ENCODE peak calls at places on chromosomes 11 and 22, in nine cellular contexts. One of them, this sample, is unnamed.

GRCh38 chr11:123219066-123219697 is 24.1 kb upstream of the CLMP start:
- DNase-seq in EH: peak; percentile 52
- DNase-seq in cardiac fibroblast: peak; percentile 28
- DNase-seq in colonic mucosa: no peak
- DNase-seq in coronary artery: no peak
- DNase-seq in left colon: no peak
- DNase-seq in fibroblast of the aortic adventitia: peak; percentile 47
- DNase-seq in mesendoderm: no peak
- DNase-seq in T-helper 9 cell: no peak
- DNase-seq in this sample: no peak

GRCh38 chr22:40094449-40094848 is 83.3 kb upstream of the TNRC6B start:
- DNase-seq in EH: no peak
- DNase-seq in cardiac fibroblast: peak; percentile 3
- DNase-seq in colonic mucosa: no peak
- DNase-seq in coronary artery: no peak
- DNase-seq in left colon: no peak
- DNase-seq in fibroblast of the aortic adventitia: peak; percentile 14
- DNase-seq in mesendoderm: no peak
- DNase-seq in T-helper 9 cell: no peak
- DNase-seq in this sample: no peak

GRCh38 chr11:43269229-43269928 is 42.4 kb upstream of the API5 start:
- DNase-seq in EH: no peak
- DNase-seq in cardiac fibroblast: no peak
- DNase-seq in colonic mucosa: no peak
- DNase-seq in coronary artery: no peak
- DNase-seq in left colon: no peak
- DNase-seq in fibroblast of the aortic adventitia: no peak
- DNase-seq in mesendoderm: peak; percentile 18
- DNase-seq in T-helper 9 cell: no peak
- DNase-seq in this sample: peak; percentile 29

GRCh38 chr22:29454186-29454745 is 15.9 kb downstream of the RFPL1 start:
- DNase-seq in EH: no peak
- DNase-seq in cardiac fibroblast: no peak
- DNase-seq in colonic mucosa: no peak
- DNase-seq in coronary artery: no peak
- DNase-seq in left colon: no peak
- DNase-seq in fibroblast of the aortic adventitia: no peak
- DNase-seq in mesendoderm: no peak
- DNase-seq in T-helper 9 cell: no peak
- DNase-seq in this sample: no peak

GRCh38 chr11:111937859-111938258 is 716 bp downstream of the DIXDC1 start:
- DNase-seq in EH: no peak
- DNase-seq in cardiac fibroblast: no peak
- DNase-seq in colonic mucosa: no peak
- DNase-seq in coronary artery: no peak
- DNase-seq in left colon: no peak
- DNase-seq in fibroblast of the aortic adventitia: no peak
- DNase-seq in mesendoderm: peak; percentile 41
- DNase-seq in T-helper 9 cell: no peak
- DNase-seq in this sample: peak; percentile 44

GRCh38 chr11:4881188-4881587 is 512 bp upstream of the OR51T1 start:
- DNase-seq in EH: no peak
- DNase-seq in cardiac fibroblast: no peak
- DNase-seq in colonic mucosa: no peak
- DNase-seq in coronary artery: no peak
- DNase-seq in left colon: no peak
- DNase-seq in fibroblast of the aortic adventitia: no peak
- DNase-seq in mesendoderm: no peak
- DNase-seq in T-helper 9 cell: no peak
- DNase-seq in this sample: no peak

GRCh38 chr11:86978756-86979608 is 23.8 kb upstream of the FZD4 start:
- DNase-seq in EH: peak; percentile 54
- DNase-seq in cardiac fibroblast: peak; percentile 71
- DNase-seq in colonic mucosa: no peak
- DNase-seq in coronary artery: no peak
- DNase-seq in left colon: no peak
- DNase-seq in fibroblast of the aortic adventitia: peak; percentile 74
- DNase-seq in mesendoderm: no peak
- DNase-seq in T-helper 9 cell: no peak
- DNase-seq in this sample: peak; percentile 53

GRCh38 chr22:47328550-47329243 is 566.2 kb downstream of the TBC1D22A start:
- DNase-seq in EH: peak; percentile 94
- DNase-seq in cardiac fibroblast: peak; percentile 94
- DNase-seq in colonic mucosa: no peak
- DNase-seq in coronary artery: no peak
- DNase-seq in left colon: no peak
- DNase-seq in fibroblast of the aortic adventitia: peak; percentile 96
- DNase-seq in mesendoderm: no peak
- DNase-seq in T-helper 9 cell: no peak
- DNase-seq in this sample: peak; percentile 93

GRCh38 chr11:73034777-73035176 is 107.3 kb downstream of the FCHSD2 start:
- DNase-seq in EH: no peak
- DNase-seq in cardiac fibroblast: no peak
- DNase-seq in colonic mucosa: no peak
- DNase-seq in coronary artery: no peak
- DNase-seq in left colon: no peak
- DNase-seq in fibroblast of the aortic adventitia: no peak
- DNase-seq in mesendoderm: no peak
- DNase-seq in T-helper 9 cell: no peak
- DNase-seq in this sample: no peak

GRCh38 chr11:82858556-82859091 is 41.6 kb downstream of the PRCP start:
- DNase-seq in EH: peak; percentile 89
- DNase-seq in cardiac fibroblast: peak; percentile 69
- DNase-seq in colonic mucosa: no peak
- DNase-seq in coronary artery: no peak
- DNase-seq in left colon: no peak
- DNase-seq in fibroblast of the aortic adventitia: peak; percentile 82
- DNase-seq in mesendoderm: no peak
- DNase-seq in T-helper 9 cell: no peak
- DNase-seq in this sample: peak; percentile 67

GRCh38 chr11:65057526-65057925 is 827 bp downstream of the NAALADL1 start:
- DNase-seq in EH: no peak
- DNase-seq in cardiac fibroblast: no peak
- DNase-seq in colonic mucosa: no peak
- DNase-seq in coronary artery: no peak
- DNase-seq in left colon: no peak
- DNase-seq in fibroblast of the aortic adventitia: no peak
- DNase-seq in mesendoderm: no peak
- DNase-seq in T-helper 9 cell: no peak
- DNase-seq in this sample: no peak

GRCh38 chr22:29202231-29203192 is 3.2 kb upstream of the EMID1 start:
- DNase-seq in EH: peak; percentile 30
- DNase-seq in cardiac fibroblast: peak; percentile 69
- DNase-seq in colonic mucosa: peak; percentile 58
- DNase-seq in coronary artery: no peak
- DNase-seq in left colon: peak; percentile 61
- DNase-seq in fibroblast of the aortic adventitia: no peak
- DNase-seq in mesendoderm: peak; percentile 64
- DNase-seq in T-helper 9 cell: peak; percentile 6
- DNase-seq in this sample: peak; percentile 68

GRCh38 chr22:19886605-19887250 is 32.1 kb upstream of the GNB1L start:
- DNase-seq in EH: peak; percentile 90
- DNase-seq in cardiac fibroblast: peak; percentile 61
- DNase-seq in colonic mucosa: no peak
- DNase-seq in coronary artery: no peak
- DNase-seq in left colon: no peak
- DNase-seq in fibroblast of the aortic adventitia: peak; percentile 38
- DNase-seq in mesendoderm: no peak
- DNase-seq in T-helper 9 cell: no peak
- DNase-seq in this sample: no peak

GRCh38 chr11:86484164-86484794 is 109.6 kb downstream of the CCDC81 start:
- DNase-seq in EH: peak; percentile 98
- DNase-seq in cardiac fibroblast: peak; percentile 91
- DNase-seq in colonic mucosa: no peak
- DNase-seq in coronary artery: peak; percentile 84
- DNase-seq in left colon: no peak
- DNase-seq in fibroblast of the aortic adventitia: peak; percentile 100
- DNase-seq in mesendoderm: no peak
- DNase-seq in T-helper 9 cell: no peak
- DNase-seq in this sample: peak; percentile 94

GRCh38 chr22:47940211-47940610 is 1177.8 kb downstream of the TBC1D22A start:
- DNase-seq in EH: no peak
- DNase-seq in cardiac fibroblast: no peak
- DNase-seq in colonic mucosa: no peak
- DNase-seq in coronary artery: no peak
- DNase-seq in left colon: no peak
- DNase-seq in fibroblast of the aortic adventitia: no peak
- DNase-seq in mesendoderm: no peak
- DNase-seq in T-helper 9 cell: no peak
- DNase-seq in this sample: no peak

GRCh38 chr22:36028646-36029405 is at the start of gene RBFOX2:
- DNase-seq in EH: peak; percentile 98
- DNase-seq in cardiac fibroblast: peak; percentile 98
- DNase-seq in colonic mucosa: peak; percentile 98
- DNase-seq in coronary artery: peak; percentile 99
- DNase-seq in left colon: peak; percentile 97
- DNase-seq in fibroblast of the aortic adventitia: peak; percentile 93
- DNase-seq in mesendoderm: peak; percentile 98
- DNase-seq in T-helper 9 cell: peak; percentile 53
- DNase-seq in this sample: peak; percentile 98

GRCh38 chr11:107592813-107593212 is 1.9 kb downstream of the ELMOD1 start:
- DNase-seq in EH: no peak
- DNase-seq in cardiac fibroblast: no peak
- DNase-seq in colonic mucosa: no peak
- DNase-seq in coronary artery: no peak
- DNase-seq in left colon: no peak
- DNase-seq in fibroblast of the aortic adventitia: no peak
- DNase-seq in mesendoderm: no peak
- DNase-seq in T-helper 9 cell: no peak
- DNase-seq in this sample: no peak

GRCh38 chr11:61158691-61159381 is 2.4 kb downstream of the VPS37C start:
- DNase-seq in EH: peak; percentile 84
- DNase-seq in cardiac fibroblast: peak; percentile 60
- DNase-seq in colonic mucosa: peak; percentile 57
- DNase-seq in coronary artery: no peak
- DNase-seq in left colon: no peak
- DNase-seq in fibroblast of the aortic adventitia: peak; percentile 82
- DNase-seq in mesendoderm: peak; percentile 58
- DNase-seq in T-helper 9 cell: no peak
- DNase-seq in this sample: peak; percentile 74

GRCh38 chr11:72962717-72963116 is 148.5 kb downstream of the ATG16L2 start:
- DNase-seq in EH: no peak
- DNase-seq in cardiac fibroblast: no peak
- DNase-seq in colonic mucosa: no peak
- DNase-seq in coronary artery: no peak
- DNase-seq in left colon: no peak
- DNase-seq in fibroblast of the aortic adventitia: no peak
- DNase-seq in mesendoderm: no peak
- DNase-seq in T-helper 9 cell: no peak
- DNase-seq in this sample: no peak

GRCh38 chr11:118358071-118358470 is 1.3 kb upstream of the UBE4A start:
- DNase-seq in EH: peak; percentile 23
- DNase-seq in cardiac fibroblast: no peak
- DNase-seq in colonic mucosa: no peak
- DNase-seq in coronary artery: no peak
- DNase-seq in left colon: no peak
- DNase-seq in fibroblast of the aortic adventitia: peak; percentile 18
- DNase-seq in mesendoderm: no peak
- DNase-seq in T-helper 9 cell: no peak
- DNase-seq in this sample: no peak

GRCh38 chr11:31870609-31871309 is 59.6 kb upstream of the PAX6 start:
- DNase-seq in EH: peak; percentile 40
- DNase-seq in cardiac fibroblast: peak; percentile 52
- DNase-seq in colonic mucosa: peak; percentile 37
- DNase-seq in coronary artery: no peak
- DNase-seq in left colon: peak; percentile 49
- DNase-seq in fibroblast of the aortic adventitia: peak; percentile 45
- DNase-seq in mesendoderm: peak; percentile 92
- DNase-seq in T-helper 9 cell: peak; percentile 1
- DNase-seq in this sample: peak; percentile 78

GRCh38 chr22:28884754-28885375 is 1.5 kb downstream of the ZNRF3 start:
- DNase-seq in EH: no peak
- DNase-seq in cardiac fibroblast: no peak
- DNase-seq in colonic mucosa: peak; percentile 41
- DNase-seq in coronary artery: no peak
- DNase-seq in left colon: no peak
- DNase-seq in fibroblast of the aortic adventitia: no peak
- DNase-seq in mesendoderm: peak; percentile 63
- DNase-seq in T-helper 9 cell: no peak
- DNase-seq in this sample: peak; percentile 33

GRCh38 chr11:119055901-119056300 is 1.1 kb downstream of the HYOU1 start:
- DNase-seq in EH: peak; percentile 59
- DNase-seq in cardiac fibroblast: peak; percentile 50
- DNase-seq in colonic mucosa: no peak
- DNase-seq in coronary artery: no peak
- DNase-seq in left colon: no peak
- DNase-seq in fibroblast of the aortic adventitia: peak; percentile 35
- DNase-seq in mesendoderm: peak; percentile 52
- DNase-seq in T-helper 9 cell: no peak
- DNase-seq in this sample: peak; percentile 43

GRCh38 chr11:128324051-128324481 is 263.3 kb downstream of the ETS1 start:
- DNase-seq in EH: no peak
- DNase-seq in cardiac fibroblast: no peak
- DNase-seq in colonic mucosa: no peak
- DNase-seq in coronary artery: no peak
- DNase-seq in left colon: no peak
- DNase-seq in fibroblast of the aortic adventitia: no peak
- DNase-seq in mesendoderm: no peak
- DNase-seq in T-helper 9 cell: no peak
- DNase-seq in this sample: no peak

GRCh38 chr22:50621948-50622722 is 5.8 kb downstream of the ARSA start:
- DNase-seq in EH: no peak
- DNase-seq in cardiac fibroblast: no peak
- DNase-seq in colonic mucosa: peak; percentile 62
- DNase-seq in coronary artery: no peak
- DNase-seq in left colon: peak; percentile 73
- DNase-seq in fibroblast of the aortic adventitia: no peak
- DNase-seq in mesendoderm: no peak
- DNase-seq in T-helper 9 cell: no peak
- DNase-seq in this sample: no peak